ENCODE peak calls at places on chromosomes 2 and 18, in ten cellular contexts. T is mucosa of gallbladder; E is GM20000; I is mammary epithelial cell; S is activated CD8-positive, alpha-beta memory T cell treated with anti-CD3 and anti-CD28 coated beads for 1 hour; K is H4; H is cortex of kidney; G is fibroblast of lung; B is GM12892; R is HepG2. C is an unnamed sample.

GRCh38 chr2:216195565-216195978 is 86.4 kb downstream of the XRCC5 start:
- DNase-seq in H (no peak), R (no peak), K (no peak), S (no peak), E (no peak), I (peak; percentile 92), B (no peak), G (peak; percentile 93), T (no peak), C (no peak)

GRCh38 chr2:226763320-226763719 is 36.3 kb downstream of the IRS1 start:
- DNase-seq in R (no peak), T (no peak), E (no peak), B (no peak), G (peak; percentile 79), S (no peak), K (no peak), H (no peak), I (peak; percentile 65), C (no peak)

GRCh38 chr2:149561309-149561926 is 26.2 kb downstream of the MMADHC start:
- DNase-seq in S (no peak), B (no peak), R (peak; percentile 35), T (peak; percentile 42), I (peak; percentile 8), H (no peak), E (peak; percentile 20), K (no peak), G (no peak), C (no peak)

GRCh38 chr2:88329815-88330603 is 122.5 kb downstream of the FOXI3 start:
- DNase-seq in G (peak; percentile 16), H (no peak), K (peak; percentile 89), B (no peak), E (peak; percentile 58), I (peak; percentile 81), R (peak; percentile 64), T (peak; percentile 55), S (no peak), C (no peak)

GRCh38 chr2:241772063-241772499 is 4.5 kb upstream of the GAL3ST2 start:
- DNase-seq in S (no peak), R (peak; percentile 67), I (no peak), B (no peak), K (no peak), T (no peak), H (no peak), E (peak; percentile 76), G (no peak), C (peak; percentile 1)

GRCh38 chr18:3451989-3452749 is 2.2 kb downstream of the TGIF1 start:
- DNase-seq in S (peak; percentile 25), R (no peak), K (peak; percentile 33), G (peak; percentile 77), B (no peak), T (peak; percentile 63), I (peak; percentile 68), E (peak; percentile 17), H (no peak), C (no peak)

GRCh38 chr2:166957686-166958085 is 69.4 kb downstream of the XIRP2 start:
- DNase-seq in B (no peak), S (no peak), E (no peak), H (no peak), G (no peak), I (no peak), T (no peak), R (peak; percentile 6), K (no peak), C (no peak)

GRCh38 chr2:225103737-225104141 is 61.5 kb upstream of the DOCK10 start:
- DNase-seq in G (peak; percentile 88), S (no peak), R (no peak), I (peak; percentile 10), T (no peak), E (no peak), B (no peak), K (no peak), H (no peak), C (no peak)

GRCh38 chr2:218293715-218294429 is 1.6 kb upstream of the TMBIM1 start:
- DNase-seq in E (no peak), H (no peak), G (no peak), K (no peak), R (no peak), I (no peak), T (no peak), B (no peak), S (no peak), C (no peak)

GRCh38 chr2:7007846-7008741 is 90.9 kb downstream of the RNF144A start:
- DNase-seq in R (no peak), H (no peak), B (no peak), G (peak; percentile 96), T (peak; percentile 88), K (peak; percentile 90), I (peak; percentile 38), S (no peak), E (no peak), C (no peak)

GRCh38 chr2:85933753-85934594 is 45.2 kb upstream of the ST3GAL5 start:
- DNase-seq in S (no peak), R (no peak), G (peak; percentile 98), H (no peak), K (no peak), T (no peak), I (peak; percentile 74), B (no peak), E (no peak), C (no peak)

GRCh38 chr2:28250006-28250405 is 142.7 kb upstream of the FOSL2 start:
- DNase-seq in K (peak; percentile 69), E (no peak), T (no peak), H (no peak), R (no peak), I (peak; percentile 80), G (peak; percentile 89), S (no peak), B (no peak), C (no peak)

GRCh38 chr2:109638807-109639206 is 24.6 kb downstream of the SOWAHC start:
- DNase-seq in R (no peak), G (peak; percentile 54), E (no peak), B (no peak), T (peak; percentile 30), H (no peak), K (no peak), I (no peak), S (no peak), C (no peak)